ENCODE peak calls at places on chromosomes 6 and 20, in nine cellular contexts. One of them, this sample, is unnamed.

GRCh38 chr6:113476937-113477839 is 380.0 kb upstream of the MARCKS start:
- DNase-seq in AG09309: no peak
- DNase-seq in T-cell: no peak
- DNase-seq in activated naive CD8-positive, alpha-beta T cell treated with anti-CD3 and anti-CD28 coated beads, Interleukin-2, amount 50 U/mL, for 24 hours: no peak
- DNase-seq in COR-L47: no peak
- DNase-seq in CD4-positive, alpha-beta memory T cell: no peak
- DNase-seq in stimulated activated CD4-positive, alpha-beta T cell treated with anti-CD3 and anti-CD28 coated beads, TNF-alpha, amount 100 ng/mL, for 1 hour: no peak
- DNase-seq in foreskin fibroblast: peak
- DNase-seq in GDM1: no peak
- DNase-seq in this sample: no peak

GRCh38 chr6:2134559-2134958 is 110.8 kb downstream of the GMDS start:
- DNase-seq in CD4-positive, alpha-beta memory T cell: no peak
- DNase-seq in GDM1: no peak
- DNase-seq in COR-L47: no peak
- DNase-seq in AG09309: no peak
- DNase-seq in stimulated activated CD4-positive, alpha-beta T cell treated with anti-CD3 and anti-CD28 coated beads, TNF-alpha, amount 100 ng/mL, for 1 hour: no peak
- DNase-seq in foreskin fibroblast: no peak
- DNase-seq in activated naive CD8-positive, alpha-beta T cell treated with anti-CD3 and anti-CD28 coated beads, Interleukin-2, amount 50 U/mL, for 24 hours: no peak
- DNase-seq in T-cell: no peak
- DNase-seq in this sample: no peak

GRCh38 chr6:11835065-11835464 is 56.5 kb upstream of the ADTRP start:
- DNase-seq in AG09309: no peak
- DNase-seq in COR-L47: no peak
- DNase-seq in stimulated activated CD4-positive, alpha-beta T cell treated with anti-CD3 and anti-CD28 coated beads, TNF-alpha, amount 100 ng/mL, for 1 hour: no peak
- DNase-seq in GDM1: no peak
- DNase-seq in T-cell: no peak
- DNase-seq in foreskin fibroblast: no peak
- DNase-seq in activated naive CD8-positive, alpha-beta T cell treated with anti-CD3 and anti-CD28 coated beads, Interleukin-2, amount 50 U/mL, for 24 hours: no peak
- DNase-seq in CD4-positive, alpha-beta memory T cell: no peak
- DNase-seq in this sample: no peak

GRCh38 chr6:48474764-48475674 is 364.0 kb upstream of the PTCHD4 start:
- DNase-seq in CD4-positive, alpha-beta memory T cell: no peak
- DNase-seq in AG09309: no peak
- DNase-seq in COR-L47: no peak
- DNase-seq in GDM1: no peak
- DNase-seq in stimulated activated CD4-positive, alpha-beta T cell treated with anti-CD3 and anti-CD28 coated beads, TNF-alpha, amount 100 ng/mL, for 1 hour: no peak
- DNase-seq in foreskin fibroblast: peak
- DNase-seq in activated naive CD8-positive, alpha-beta T cell treated with anti-CD3 and anti-CD28 coated beads, Interleukin-2, amount 50 U/mL, for 24 hours: no peak
- DNase-seq in T-cell: no peak
- DNase-seq in this sample: no peak

GRCh38 chr20:5665417-5665816 is 84.8 kb upstream of the SHLD1 start:
- DNase-seq in GDM1: no peak
- DNase-seq in T-cell: no peak
- DNase-seq in foreskin fibroblast: no peak
- DNase-seq in AG09309: no peak
- DNase-seq in activated naive CD8-positive, alpha-beta T cell treated with anti-CD3 and anti-CD28 coated beads, Interleukin-2, amount 50 U/mL, for 24 hours: no peak
- DNase-seq in COR-L47: no peak
- DNase-seq in stimulated activated CD4-positive, alpha-beta T cell treated with anti-CD3 and anti-CD28 coated beads, TNF-alpha, amount 100 ng/mL, for 1 hour: no peak
- DNase-seq in CD4-positive, alpha-beta memory T cell: no peak
- DNase-seq in this sample: no peak

GRCh38 chr6:32196682-32197616 is 4.5 kb upstream of the GPSM3 start:
- DNase-seq in AG09309: no peak
- DNase-seq in activated naive CD8-positive, alpha-beta T cell treated with anti-CD3 and anti-CD28 coated beads, Interleukin-2, amount 50 U/mL, for 24 hours: no peak
- DNase-seq in foreskin fibroblast: peak
- DNase-seq in CD4-positive, alpha-beta memory T cell: no peak
- DNase-seq in T-cell: no peak
- DNase-seq in GDM1: no peak
- DNase-seq in stimulated activated CD4-positive, alpha-beta T cell treated with anti-CD3 and anti-CD28 coated beads, TNF-alpha, amount 100 ng/mL, for 1 hour: no peak
- DNase-seq in COR-L47: no peak
- DNase-seq in this sample: no peak

GRCh38 chr6:101294051-101294638 is 99.4 kb upstream of the GRIK2 start:
- DNase-seq in T-cell: no peak
- DNase-seq in AG09309: no peak
- DNase-seq in activated naive CD8-positive, alpha-beta T cell treated with anti-CD3 and anti-CD28 coated beads, Interleukin-2, amount 50 U/mL, for 24 hours: no peak
- DNase-seq in GDM1: no peak
- DNase-seq in COR-L47: no peak
- DNase-seq in foreskin fibroblast: peak
- DNase-seq in stimulated activated CD4-positive, alpha-beta T cell treated with anti-CD3 and anti-CD28 coated beads, TNF-alpha, amount 100 ng/mL, for 1 hour: no peak
- DNase-seq in CD4-positive, alpha-beta memory T cell: no peak
- DNase-seq in this sample: no peak

GRCh38 chr6:170085475-170086401 is 205.1 kb downstream of the DLL1 start:
- DNase-seq in foreskin fibroblast: no peak
- DNase-seq in T-cell: no peak
- DNase-seq in AG09309: no peak
- DNase-seq in stimulated activated CD4-positive, alpha-beta T cell treated with anti-CD3 and anti-CD28 coated beads, TNF-alpha, amount 100 ng/mL, for 1 hour: no peak
- DNase-seq in activated naive CD8-positive, alpha-beta T cell treated with anti-CD3 and anti-CD28 coated beads, Interleukin-2, amount 50 U/mL, for 24 hours: no peak
- DNase-seq in CD4-positive, alpha-beta memory T cell: no peak
- DNase-seq in GDM1: no peak
- DNase-seq in COR-L47: no peak
- DNase-seq in this sample: peak

GRCh38 chr20:25145131-25145530 is 50.4 kb upstream of the ENTPD6 start:
- DNase-seq in stimulated activated CD4-positive, alpha-beta T cell treated with anti-CD3 and anti-CD28 coated beads, TNF-alpha, amount 100 ng/mL, for 1 hour: no peak
- DNase-seq in COR-L47: no peak
- DNase-seq in foreskin fibroblast: no peak
- DNase-seq in CD4-positive, alpha-beta memory T cell: no peak
- DNase-seq in activated naive CD8-positive, alpha-beta T cell treated with anti-CD3 and anti-CD28 coated beads, Interleukin-2, amount 50 U/mL, for 24 hours: no peak
- DNase-seq in T-cell: no peak
- DNase-seq in AG09309: no peak
- DNase-seq in GDM1: no peak
- DNase-seq in this sample: peak

GRCh38 chr20:31846793-31847138 is 1.4 kb upstream of the FOXS1 start:
- DNase-seq in foreskin fibroblast: no peak
- DNase-seq in stimulated activated CD4-positive, alpha-beta T cell treated with anti-CD3 and anti-CD28 coated beads, TNF-alpha, amount 100 ng/mL, for 1 hour: no peak
- DNase-seq in CD4-positive, alpha-beta memory T cell: no peak
- DNase-seq in COR-L47: no peak
- DNase-seq in AG09309: no peak
- DNase-seq in activated naive CD8-positive, alpha-beta T cell treated with anti-CD3 and anti-CD28 coated beads, Interleukin-2, amount 50 U/mL, for 24 hours: no peak
- DNase-seq in GDM1: no peak
- DNase-seq in T-cell: no peak
- DNase-seq in this sample: no peak

GRCh38 chr20:49594143-49594928 is 26.4 kb upstream of the PTGIS start:
- DNase-seq in stimulated activated CD4-positive, alpha-beta T cell treated with anti-CD3 and anti-CD28 coated beads, TNF-alpha, amount 100 ng/mL, for 1 hour: no peak
- DNase-seq in AG09309: peak
- DNase-seq in activated naive CD8-positive, alpha-beta T cell treated with anti-CD3 and anti-CD28 coated beads, Interleukin-2, amount 50 U/mL, for 24 hours: peak
- DNase-seq in foreskin fibroblast: peak
- DNase-seq in T-cell: no peak
- DNase-seq in CD4-positive, alpha-beta memory T cell: no peak
- DNase-seq in GDM1: no peak
- DNase-seq in COR-L47: no peak
- DNase-seq in this sample: no peak

GRCh38 chr6:11012295-11012754 is 31.8 kb downstream of the ELOVL2 start:
- DNase-seq in COR-L47: no peak
- DNase-seq in CD4-positive, alpha-beta memory T cell: no peak
- DNase-seq in GDM1: no peak
- DNase-seq in activated naive CD8-positive, alpha-beta T cell treated with anti-CD3 and anti-CD28 coated beads, Interleukin-2, amount 50 U/mL, for 24 hours: no peak
- DNase-seq in stimulated activated CD4-positive, alpha-beta T cell treated with anti-CD3 and anti-CD28 coated beads, TNF-alpha, amount 100 ng/mL, for 1 hour: no peak
- DNase-seq in T-cell: no peak
- DNase-seq in AG09309: no peak
- DNase-seq in foreskin fibroblast: no peak
- DNase-seq in this sample: no peak

GRCh38 chr6:29568021-29568420 is 8.5 kb upstream of the UBD start:
- DNase-seq in stimulated activated CD4-positive, alpha-beta T cell treated with anti-CD3 and anti-CD28 coated beads, TNF-alpha, amount 100 ng/mL, for 1 hour: no peak
- DNase-seq in AG09309: no peak
- DNase-seq in GDM1: no peak
- DNase-seq in COR-L47: no peak
- DNase-seq in CD4-positive, alpha-beta memory T cell: no peak
- DNase-seq in foreskin fibroblast: peak
- DNase-seq in T-cell: no peak
- DNase-seq in activated naive CD8-positive, alpha-beta T cell treated with anti-CD3 and anti-CD28 coated beads, Interleukin-2, amount 50 U/mL, for 24 hours: no peak
- DNase-seq in this sample: no peak

GRCh38 chr6:156948807-156949206 is 171.6 kb downstream of the ARID1B start:
- DNase-seq in AG09309: peak
- DNase-seq in COR-L47: no peak
- DNase-seq in CD4-positive, alpha-beta memory T cell: no peak
- DNase-seq in GDM1: no peak
- DNase-seq in stimulated activated CD4-positive, alpha-beta T cell treated with anti-CD3 and anti-CD28 coated beads, TNF-alpha, amount 100 ng/mL, for 1 hour: no peak
- DNase-seq in activated naive CD8-positive, alpha-beta T cell treated with anti-CD3 and anti-CD28 coated beads, Interleukin-2, amount 50 U/mL, for 24 hours: no peak
- DNase-seq in foreskin fibroblast: peak
- DNase-seq in T-cell: no peak
- DNase-seq in this sample: no peak

GRCh38 chr6:43807228-43808061 is 37.4 kb downstream of the VEGFA start:
- DNase-seq in T-cell: no peak
- DNase-seq in COR-L47: no peak
- DNase-seq in GDM1: peak
- DNase-seq in foreskin fibroblast: peak
- DNase-seq in CD4-positive, alpha-beta memory T cell: no peak
- DNase-seq in stimulated activated CD4-positive, alpha-beta T cell treated with anti-CD3 and anti-CD28 coated beads, TNF-alpha, amount 100 ng/mL, for 1 hour: no peak
- DNase-seq in activated naive CD8-positive, alpha-beta T cell treated with anti-CD3 and anti-CD28 coated beads, Interleukin-2, amount 50 U/mL, for 24 hours: no peak
- DNase-seq in AG09309: no peak
- DNase-seq in this sample: no peak

GRCh38 chr6:21664263-21665081 is 70.9 kb downstream of the SOX4 start:
- DNase-seq in T-cell: no peak
- DNase-seq in COR-L47: no peak
- DNase-seq in GDM1: no peak
- DNase-seq in stimulated activated CD4-positive, alpha-beta T cell treated with anti-CD3 and anti-CD28 coated beads, TNF-alpha, amount 100 ng/mL, for 1 hour: no peak
- DNase-seq in AG09309: no peak
- DNase-seq in activated naive CD8-positive, alpha-beta T cell treated with anti-CD3 and anti-CD28 coated beads, Interleukin-2, amount 50 U/mL, for 24 hours: peak
- DNase-seq in CD4-positive, alpha-beta memory T cell: no peak
- DNase-seq in foreskin fibroblast: peak
- DNase-seq in this sample: no peak

GRCh38 chr6:129555206-129555832 is 154.7 kb downstream of the ARHGAP18 start:
- DNase-seq in stimulated activated CD4-positive, alpha-beta T cell treated with anti-CD3 and anti-CD28 coated beads, TNF-alpha, amount 100 ng/mL, for 1 hour: no peak
- DNase-seq in COR-L47: no peak
- DNase-seq in activated naive CD8-positive, alpha-beta T cell treated with anti-CD3 and anti-CD28 coated beads, Interleukin-2, amount 50 U/mL, for 24 hours: no peak
- DNase-seq in T-cell: no peak
- DNase-seq in AG09309: peak
- DNase-seq in foreskin fibroblast: peak
- DNase-seq in GDM1: no peak
- DNase-seq in CD4-positive, alpha-beta memory T cell: no peak
- DNase-seq in this sample: no peak

GRCh38 chr20:19976595-19977372 is 40.4 kb upstream of the NAA20 start:
- DNase-seq in GDM1: no peak
- DNase-seq in AG09309: no peak
- DNase-seq in CD4-positive, alpha-beta memory T cell: peak
- DNase-seq in COR-L47: no peak
- DNase-seq in T-cell: no peak
- DNase-seq in activated naive CD8-positive, alpha-beta T cell treated with anti-CD3 and anti-CD28 coated beads, Interleukin-2, amount 50 U/mL, for 24 hours: no peak
- DNase-seq in foreskin fibroblast: peak
- DNase-seq in stimulated activated CD4-positive, alpha-beta T cell treated with anti-CD3 and anti-CD28 coated beads, TNF-alpha, amount 100 ng/mL, for 1 hour: no peak
- DNase-seq in this sample: no peak

This sample was measured in G401.